ENCODE peak calls at places on chromosomes 12 and 14, in eight cellular contexts. G is mesendoderm; S is SK-N-SH; R is CD4-positive, CD25-positive, alpha-beta regulatory T cell; Z is NCI-H1105; K is ascending aorta; B is hippocampal formation; E is heart right ventricle. O is an unnamed sample.

GRCh38 chr12:81500788-81501187 is 258.4 kb downstream of the PPFIA2 start:
- DNase-seq in G (peak), S (no peak), R (no peak), Z (no peak), K (no peak), B (no peak), E (no peak), O (no peak)

GRCh38 chr12:125254856-125255255 is 189.6 kb downstream of the AACS start:
- DNase-seq in G (no peak), S (no peak), R (no peak), Z (no peak), K (no peak), B (no peak), E (no peak), O (no peak)

GRCh38 chr14:38145142-38145541 is 62.6 kb upstream of the SSTR1 start:
- DNase-seq in G (no peak), S (no peak), R (no peak), Z (peak), K (no peak), B (no peak), E (no peak), O (no peak)

GRCh38 chr12:119047641-119048040 is 66.3 kb downstream of the SRRM4 start:
- DNase-seq in G (peak), S (no peak), R (no peak), Z (no peak), K (no peak), B (no peak), E (no peak), O (no peak)

GRCh38 chr14:99452968-99453367 is 27.7 kb downstream of the SETD3 start:
- DNase-seq in G (no peak), S (no peak), R (no peak), Z (no peak), K (no peak), B (no peak), E (no peak), O (peak)

GRCh38 chr14:32217301-32217700 is 14.2 kb upstream of the RNU6-8 start:
- DNase-seq in G (no peak), S (peak), R (no peak), Z (peak), K (no peak), B (no peak), E (no peak), O (no peak)

GRCh38 chr14:69610020-69610858 is 1.2 kb upstream of the SUSD6 start:
- DNase-seq in G (no peak), S (no peak), R (no peak), Z (no peak), K (no peak), B (no peak), E (no peak), O (no peak)

GRCh38 chr12:49565119-49565955 is 2.6 kb downstream of the MCRS1 start:
- DNase-seq in G (no peak), S (no peak), R (no peak), Z (no peak), K (no peak), B (peak), E (peak), O (no peak)

GRCh38 chr14:103519043-103519836 is 3.4 kb downstream of the CKB start:
- DNase-seq in G (peak), S (peak), R (no peak), Z (no peak), K (no peak), B (no peak), E (no peak), O (no peak)

GRCh38 chr12:118840399-118840798 is 140.9 kb upstream of the SRRM4 start:
- DNase-seq in G (peak), S (peak), R (no peak), Z (no peak), K (no peak), B (no peak), E (no peak), O (no peak)

GRCh38 chr12:105262461-105263184 is 26.6 kb upstream of the APPL2 start:
- DNase-seq in G (no peak), S (no peak), R (no peak), Z (no peak), K (no peak), B (no peak), E (no peak), O (no peak)

GRCh38 chr14:106209745-106210144 is 683.4 kb downstream of the TMEM121 start:
- DNase-seq in G (no peak), S (no peak), R (peak), Z (no peak), K (no peak), B (no peak), E (no peak), O (no peak)

GRCh38 chr12:602700-603068 is 60.6 kb downstream of the NINJ2 start:
- DNase-seq in G (no peak), S (no peak), R (no peak), Z (no peak), K (no peak), B (no peak), E (no peak), O (no peak)

GRCh38 chr12:71876400-71876799 is 36.8 kb downstream of the TBC1D15 start:
- DNase-seq in G (no peak), S (no peak), R (no peak), Z (no peak), K (no peak), B (no peak), E (no peak), O (no peak)

GRCh38 chr14:34826661-34827060 is 48.5 kb downstream of the BAZ1A start:
- DNase-seq in G (no peak), S (no peak), R (no peak), Z (no peak), K (no peak), B (no peak), E (no peak), O (no peak)

GRCh38 chr12:85531345-85531744 is 251.3 kb downstream of the ALX1 start:
- DNase-seq in G (no peak), S (no peak), R (no peak), Z (no peak), K (no peak), B (no peak), E (no peak), O (no peak)

GRCh38 chr14:67387195-67387594 is 24.8 kb downstream of the PLEK2 start:
- DNase-seq in G (no peak), S (no peak), R (no peak), Z (no peak), K (no peak), B (no peak), E (no peak), O (no peak)

GRCh38 chr12:119178544-119179334 is at the start of gene HSPB8:
- DNase-seq in G (peak), S (peak), R (no peak), Z (peak), K (peak), B (peak), E (peak), O (peak)

GRCh38 chr12:25962932-25963525 is 4.5 kb downstream of the RASSF8 start:
- DNase-seq in G (no peak), S (no peak), R (no peak), Z (no peak), K (no peak), B (no peak), E (no peak), O (no peak)

GRCh38 chr12:71465794-71466193 is 26.2 kb downstream of the LGR5 start:
- DNase-seq in G (no peak), S (no peak), R (no peak), Z (peak), K (no peak), B (no peak), E (no peak), O (no peak)

GRCh38 chr12:26523708-26524150 is 309.3 kb downstream of the ITPR2 start:
- DNase-seq in G (peak), S (peak), R (no peak), Z (no peak), K (peak), B (peak), E (peak), O (no peak)

GRCh38 chr14:53715390-53715730 is 241.3 kb downstream of the BMP4 start:
- DNase-seq in G (no peak), S (no peak), R (no peak), Z (no peak), K (no peak), B (no peak), E (no peak), O (peak)

GRCh38 chr12:50598321-50598862 is 93.6 kb downstream of the DIP2B start:
- DNase-seq in G (no peak), S (no peak), R (no peak), Z (no peak), K (no peak), B (no peak), E (no peak), O (peak)

GRCh38 chr12:91877461-91878230 is 268.0 kb downstream of the BTG1 start:
- DNase-seq in G (no peak), S (no peak), R (peak), Z (no peak), K (no peak), B (no peak), E (no peak), O (no peak)

GRCh38 chr14:68820119-68820518 is 27.3 kb upstream of the ZFP36L1 start:
- DNase-seq in G (no peak), S (peak), R (no peak), Z (no peak), K (no peak), B (no peak), E (no peak), O (peak)

GRCh38 chr12:26614217-26614616 is 218.8 kb downstream of the ITPR2 start:
- DNase-seq in G (peak), S (peak), R (peak), Z (no peak), K (no peak), B (peak), E (peak), O (no peak)